ENCODE peak calls at places on chromosomes 5 and 9, in six cellular contexts. F is mammary epithelial cell, J is SK-N-SH, N is breast epithelium, L is Peyer's patch, G is trophoblast cell. C is an unnamed sample.

GRCh38 chr5:165617491-165617890 is 2112.1 kb downstream of the MAT2B start:
- DNase-seq in F (no peak), J (no peak), N (no peak), L (no peak), G (no peak), C (no peak)

GRCh38 chr5:60210810-60211209 is 317.3 kb upstream of the PDE4D start:
- DNase-seq in F (no peak), J (no peak), N (no peak), L (no peak), G (no peak), C (no peak)

GRCh38 chr5:176188085-176188484 is 50.1 kb upstream of the SIMC1 start:
- DNase-seq in F (no peak), J (no peak), N (no peak), L (no peak), G (no peak), C (no peak)

GRCh38 chr5:53508125-53508524 is 27.7 kb downstream of the FST start:
- DNase-seq in F (no peak), J (no peak), N (no peak), L (no peak), G (peak; percentile 56), C (no peak)

GRCh38 chr5:80291776-80292175 is 28.0 kb upstream of the SPZ1 start:
- DNase-seq in F (no peak), J (no peak), N (no peak), L (no peak), G (no peak), C (no peak)

GRCh38 chr9:130128251-130128650 is 44.0 kb upstream of the NCS1 start:
- DNase-seq in F (no peak), J (no peak), N (no peak), L (peak; percentile 86), G (no peak), C (no peak)

GRCh38 chr5:52885614-52886013 is 97.9 kb downstream of the ITGA1 start:
- DNase-seq in F (no peak), J (no peak), N (no peak), L (no peak), G (no peak), C (no peak)

GRCh38 chr5:129172561-129172960 is 78.0 kb downstream of the ISOC1 start:
- DNase-seq in F (no peak), J (peak; percentile 11), N (no peak), L (no peak), G (no peak), C (no peak)

GRCh38 chr5:141753971-141754713 is 72.1 kb upstream of the ARAP3 start:
- DNase-seq in F (peak; percentile 55), J (no peak), N (no peak), L (no peak), G (no peak), C (peak; percentile 37)

GRCh38 chr5:73419414-73420390 is 28.9 kb downstream of the FOXD1 start:
- DNase-seq in F (no peak), J (peak; percentile 60), N (no peak), L (no peak), G (no peak), C (peak; percentile 77)

DNA sequence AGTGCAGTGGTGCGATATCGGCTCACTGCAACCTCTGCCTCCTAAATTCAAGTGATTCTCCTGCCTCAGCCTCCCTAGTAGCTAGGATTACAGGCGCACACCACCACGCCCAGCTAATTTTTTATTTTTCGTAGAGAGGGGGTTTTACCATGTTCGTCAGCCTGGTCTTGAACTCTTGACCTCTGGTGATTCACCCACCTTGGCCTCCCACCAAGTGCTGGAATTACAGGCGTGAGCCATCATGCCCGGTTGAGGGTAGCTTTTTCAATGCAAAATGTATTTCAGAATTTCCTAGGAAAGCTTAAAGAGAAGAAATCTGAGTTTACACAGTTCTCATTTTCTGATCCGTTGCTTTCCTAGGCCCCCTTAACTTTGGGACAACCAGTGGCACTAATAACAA is 15.7 kb downstream of the BDP1 start:
- DNase-seq in F (peak; percentile 81), J (no peak), N (no peak), L (no peak), G (no peak), C (peak; percentile 30)
- H3K4me1 ChIP-seq in F (peaks cover 6% of the 10 kb centered on the region), J (peaks cover 7% of the 10 kb centered on the region), N (no peaks in the 10 kb centered on the region), L (no peaks in the 10 kb centered on the region), G (no peaks in the 10 kb centered on the region), C (peaks cover 18% of the 10 kb centered on the region)

GRCh38 chr9:86722706-86723075 is 224.6 kb downstream of the GAS1 start:
- DNase-seq in F (no peak), J (no peak), N (no peak), L (no peak), G (no peak), C (no peak)
- H3K27me3 ChIP-seq in F (no peaks in the 10 kb centered on the region), J (no peaks in the 10 kb centered on the region), N (no peaks in the 10 kb centered on the region), L (no peaks in the 10 kb centered on the region), G (no peaks in the 10 kb centered on the region), C (no peaks in the 10 kb centered on the region)

GRCh38 chr5:139381837-139382361 is 1.2 kb downstream of the SLC23A1 start:
- DNase-seq in F (no peak), J (no peak), N (no peak), L (no peak), G (no peak), C (no peak)
- H3K4me1 ChIP-seq in F (peaks cover 13% of the 10 kb centered on the region), J (no peaks in the 10 kb centered on the region), N (no peaks in the 10 kb centered on the region), L (peaks cover 12% of the 10 kb centered on the region), G (peaks cover 5% of the 10 kb centered on the region), C (peaks cover 10% of the 10 kb centered on the region)

GRCh38 chr5:138096997-138097828 is 13.4 kb downstream of the WNT8A start:
- DNase-seq in F (peak; percentile 81), J (no peak), N (no peak), L (no peak), G (no peak), C (no peak)
- H3K27me3 ChIP-seq in F (no peaks in the 10 kb centered on the region), J (peaks cover 7% of the 10 kb centered on the region), N (peaks cover 4% of the 10 kb centered on the region), L (no peaks in the 10 kb centered on the region), G (no peaks in the 10 kb centered on the region), C (peaks cover 38% of the 10 kb centered on the region)

GRCh38 chr5:138951986-138952735 is 77.0 kb upstream of the LRRTM2 start:
- DNase-seq in F (no peak), J (no peak), N (no peak), L (no peak), G (no peak), C (no peak)
- H3K4me1 ChIP-seq in F (peaks cover 3% of the 10 kb centered on the region), J (peaks cover 16% of the 10 kb centered on the region), N (peaks cover 22% of the 10 kb centered on the region), L (no peaks in the 10 kb centered on the region), G (no peaks in the 10 kb centered on the region), C (peaks cover 5% of the 10 kb centered on the region)

GRCh38 chr9:133280387-133280786 is 5.4 kb upstream of the ABO start:
- DNase-seq in F (no peak), J (no peak), N (no peak), L (peak; percentile 72), G (no peak), C (no peak)
- H3K27me3 ChIP-seq in F (peaks cover 15% of the 10 kb centered on the region), J (peaks cover 50% of the 10 kb centered on the region), N (peaks cover 32% of the 10 kb centered on the region), L (no peaks in the 10 kb centered on the region), G (peaks cover 19% of the 10 kb centered on the region), C (peaks cover 61% of the 10 kb centered on the region)

GRCh38 chr9:137339045-137339444 is 37.0 kb upstream of the NRARP start:
- DNase-seq in F (no peak), J (no peak), N (no peak), L (no peak), G (no peak), C (no peak)

GRCh38 chr9:137347928-137348327 is 45.9 kb upstream of the NRARP start:
- DNase-seq in F (no peak), J (no peak), N (no peak), L (no peak), G (no peak), C (no peak)

GRCh38 chr9:137341227-137341626 is 39.2 kb upstream of the NRARP start:
- DNase-seq in F (no peak), J (no peak), N (no peak), L (no peak), G (no peak), C (no peak)

GRCh38 chr9:137339606-137340462 is 37.8 kb upstream of the NRARP start:
- DNase-seq in F (peak; percentile 24), J (no peak), N (no peak), L (no peak), G (no peak), C (no peak)

DNA sequence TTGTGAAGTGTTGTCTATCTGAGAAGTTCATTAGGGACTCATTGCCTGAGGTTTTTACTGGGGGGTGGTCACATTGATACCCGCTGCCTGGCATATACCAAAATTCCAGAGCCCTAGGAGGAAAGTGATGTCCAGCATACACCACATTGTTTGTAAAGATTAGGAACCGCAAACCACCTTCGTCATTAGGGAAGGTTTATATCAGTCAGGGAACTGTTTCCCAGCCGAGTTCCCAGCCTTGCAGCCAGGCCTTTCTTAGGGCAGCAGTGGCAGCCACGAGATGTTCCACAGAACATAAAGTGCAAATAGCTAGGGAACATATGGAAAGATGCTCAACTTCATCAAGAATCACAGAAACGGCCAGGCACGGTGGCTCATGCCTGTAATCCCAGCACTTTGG is 40.4 kb upstream of the NRARP start:
- DNase-seq in F (no peak), J (no peak), N (no peak), L (no peak), G (no peak), C (no peak)
- H3K4me1 ChIP-seq in F (peaks cover 3% of the 10 kb centered on the region), J (peaks cover 11% of the 10 kb centered on the region), N (no peaks in the 10 kb centered on the region), L (no peaks in the 10 kb centered on the region), G (no peaks in the 10 kb centered on the region), C (no peaks in the 10 kb centered on the region)

DNA sequence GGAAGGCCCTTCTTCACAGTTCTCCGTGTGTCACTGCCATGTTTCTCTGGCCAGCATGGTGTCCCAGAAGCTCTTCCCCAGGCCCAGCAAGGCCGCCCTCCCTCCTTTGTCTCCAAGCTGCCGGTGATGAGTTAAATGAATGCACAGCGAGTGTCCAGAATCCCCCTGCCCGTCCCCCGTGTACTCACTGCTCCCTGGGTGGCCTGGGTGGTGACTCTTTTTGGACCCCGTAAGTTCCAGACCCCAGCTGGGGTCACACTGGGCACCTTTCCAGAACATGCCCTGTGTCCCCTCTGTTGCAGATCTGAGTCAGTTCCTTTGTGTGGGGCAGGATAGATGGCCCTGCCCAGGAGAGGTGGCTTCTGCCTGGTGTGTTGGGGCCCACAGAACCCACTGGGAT is 95.0 kb downstream of the MRPL36 start:
- DNase-seq in F (no peak), J (no peak), N (no peak), L (no peak), G (no peak), C (peak; percentile 41)
- H3K27me3 ChIP-seq in F (no peaks in the 10 kb centered on the region), J (peaks cover 81% of the 10 kb centered on the region), N (peaks cover 11% of the 10 kb centered on the region), L (no peaks in the 10 kb centered on the region), G (peaks cover 3% of the 10 kb centered on the region), C (peaks cover 3% of the 10 kb centered on the region)